ENCODE peak calls at places on chromosome 13, in six cellular contexts. Q, C, L, N, O and K are unnamed samples.

GRCh38 chr13:67392014-67392413 is 161.9 kb upstream of the PCDH9 start:
- DNase-seq in Q (no peak), C (no peak), L (no peak), N (no peak), O (no peak), K (no peak)

GRCh38 chr13:111665691-111666095 is 345.3 kb downstream of the TEX29 start:
- DNase-seq in Q (no peak), C (no peak), L (no peak), N (no peak), O (no peak), K (no peak)

GRCh38 chr13:49625392-49626137 is 2.7 kb upstream of the ARL11 start:
- DNase-seq in Q (no peak), C (no peak), L (peak; percentile 19), N (no peak), O (no peak), K (no peak)

GRCh38 chr13:23547000-23547590 is 23.1 kb upstream of the TNFRSF19 start:
- DNase-seq in Q (no peak), C (no peak), L (peak; percentile 67), N (peak; percentile 4), O (no peak), K (no peak)

GRCh38 chr13:96904232-96904631 is 90.0 kb downstream of the OXGR1 start:
- DNase-seq in Q (no peak), C (no peak), L (no peak), N (no peak), O (no peak), K (no peak)

GRCh38 chr13:103282571-103283450 is 216.6 kb upstream of the SLC10A2 start:
- DNase-seq in Q (no peak), C (no peak), L (peak; percentile 92), N (peak; percentile 97), O (no peak), K (no peak)

GRCh38 chr13:57638147-57638890 is 6.8 kb downstream of the PCDH17 start:
- DNase-seq in Q (no peak), C (no peak), L (no peak), N (no peak), O (no peak), K (no peak)

GRCh38 chr13:36231236-36231635 is 16.9 kb upstream of the SOHLH2 start:
- DNase-seq in Q (no peak), C (no peak), L (no peak), N (no peak), O (no peak), K (no peak)

GRCh38 chr13:23510979-23511735 is 59.1 kb upstream of the TNFRSF19 start:
- DNase-seq in Q (no peak), C (peak; percentile 6), L (peak; percentile 59), N (peak; percentile 46), O (no peak), K (peak; percentile 44)

GRCh38 chr13:33228645-33229445 is 56.7 kb downstream of the STARD13 start:
- DNase-seq in Q (no peak), C (peak; percentile 17), L (peak; percentile 67), N (no peak), O (no peak), K (no peak)

GRCh38 chr13:87669379-87669978 is 1.7 kb upstream of the SLITRK5 start:
- DNase-seq in Q (no peak), C (peak; percentile 24), L (peak; percentile 26), N (no peak), O (no peak), K (no peak)

GRCh38 chr13:43284162-43284561 is 260.8 kb downstream of the DNAJC15 start:
- DNase-seq in Q (no peak), C (no peak), L (peak; percentile 36), N (peak; percentile 62), O (no peak), K (no peak)

GRCh38 chr13:111033172-111034133 is 81.7 kb upstream of the ARHGEF7 start:
- DNase-seq in Q (no peak), C (no peak), L (no peak), N (peak; percentile 42), O (no peak), K (no peak)

GRCh38 chr13:87667686-87668085 is 3.5 kb upstream of the SLITRK5 start:
- DNase-seq in Q (no peak), C (no peak), L (no peak), N (no peak), O (no peak), K (no peak)

GRCh38 chr13:34864650-34865049 is 77.4 kb upstream of the NBEA start:
- DNase-seq in Q (no peak), C (no peak), L (no peak), N (no peak), O (no peak), K (no peak)

GRCh38 chr13:71876648-71877279 is 9.8 kb upstream of the DACH1 start:
- DNase-seq in Q (no peak), C (no peak), L (no peak), N (no peak), O (no peak), K (no peak)

GRCh38 chr13:98576963-98577822 is at the start of gene STK24:
- DNase-seq in Q (peak; percentile 68), C (peak; percentile 57), L (peak; percentile 84), N (peak; percentile 66), O (no peak), K (peak; percentile 43)

GRCh38 chr13:59261928-59262488 is 901.7 kb downstream of the DIAPH3 start:
- DNase-seq in Q (no peak), C (no peak), L (peak; percentile 68), N (no peak), O (no peak), K (no peak)

GRCh38 chr13:53545340-53545941 is 516.8 kb downstream of the OLFM4 start:
- DNase-seq in Q (no peak), C (no peak), L (no peak), N (no peak), O (no peak), K (no peak)

GRCh38 chr13:97212540-97213146 is 9.5 kb upstream of the MBNL2 start:
- DNase-seq in Q (no peak), C (no peak), L (peak; percentile 62), N (peak; percentile 67), O (no peak), K (no peak)

GRCh38 chr13:59950201-59950730 is 213.5 kb downstream of the DIAPH3 start:
- DNase-seq in Q (no peak), C (no peak), L (no peak), N (no peak), O (no peak), K (no peak)

GRCh38 chr13:110887242-110887954 is 27.5 kb downstream of the ANKRD10 start:
- DNase-seq in Q (no peak), C (no peak), L (no peak), N (no peak), O (no peak), K (no peak)

GRCh38 chr13:113646921-113647340 is 11.1 kb downstream of the ATP4B start:
- DNase-seq in Q (no peak), C (no peak), L (no peak), N (no peak), O (no peak), K (no peak)

GRCh38 chr13:94139393-94139995 is 340.0 kb downstream of the DCT start:
- DNase-seq in Q (no peak), C (no peak), L (no peak), N (no peak), O (no peak), K (no peak)

GRCh38 chr13:108957369-108958012 is 328.1 kb downstream of the MYO16 start:
- DNase-seq in Q (no peak), C (no peak), L (peak; percentile 70), N (peak; percentile 91), O (no peak), K (no peak)

GRCh38 chr13:82772802-82773201 is 1109.5 kb downstream of the SLITRK1 start:
- DNase-seq in Q (no peak), C (no peak), L (peak; percentile 17), N (peak; percentile 9), O (no peak), K (peak; percentile 24)

GRCh38 chr13:47858678-47859050 is 142.4 kb downstream of the SUCLA2 start:
- DNase-seq in Q (no peak), C (no peak), L (peak; percentile 80), N (peak; percentile 78), O (no peak), K (no peak)

GRCh38 chr13:111216166-111216960 is 101.3 kb downstream of the ARHGEF7 start:
- DNase-seq in Q (peak; percentile 22), C (peak; percentile 47), L (peak; percentile 38), N (no peak), O (no peak), K (peak; percentile 9)

GRCh38 chr13:87498681-87499080 is 172.5 kb upstream of the SLITRK5 start:
- DNase-seq in Q (peak; percentile 22), C (no peak), L (no peak), N (peak; percentile 1), O (no peak), K (no peak)

GRCh38 chr13:102870677-102871415 is 25.0 kb downstream of the ERCC5 start:
- DNase-seq in Q (peak; percentile 41), C (peak; percentile 54), L (peak; percentile 80), N (peak; percentile 41), O (no peak), K (peak; percentile 44)